ENCODE peak calls at places on chromosome 13, in six cellular contexts. R is H1, P is GM12892, C is K562, U is GM12878, K is HepG2. X is an unnamed sample.

GRCh38 chr13:52933547-52934167 is 85.2 kb upstream of the PCDH8 start:
- DNase-seq in U (no peak), K (no peak), P (no peak), C (no peak), R (no peak), X (no peak)

GRCh38 chr13:39887424-39887823 is 232.0 kb downstream of the COG6 start:
- DNase-seq in C (no peak), K (no peak), P (no peak), U (no peak), R (no peak), X (no peak)

GRCh38 chr13:44759222-44759721 is 183.1 kb upstream of the TSC22D1 start:
- DNase-seq in R (no peak), U (no peak), K (no peak), C (no peak), P (no peak), X (no peak)

GRCh38 chr13:55069746-55070145 is 2041.1 kb downstream of the OLFM4 start:
- DNase-seq in U (no peak), R (no peak), C (no peak), P (no peak), K (no peak), X (no peak)

GRCh38 chr13:45178349-45179142 is 22.3 kb downstream of the KCTD4 start:
- DNase-seq in K (peak; percentile 53), U (no peak), C (peak; percentile 5), R (no peak), P (no peak), X (no peak)

GRCh38 chr13:104740616-104741222 is 1674.5 kb upstream of the SLC10A2 start:
- DNase-seq in K (no peak), P (no peak), C (no peak), R (no peak), U (no peak), X (no peak)

GRCh38 chr13:102825921-102826706 is 19.7 kb upstream of the ERCC5 start:
- DNase-seq in K (no peak), U (no peak), C (no peak), P (no peak), R (no peak), X (no peak)

GRCh38 chr13:24060993-24061392 is 99.5 kb upstream of the SPATA13 start:
- DNase-seq in C (no peak), U (no peak), K (no peak), R (no peak), P (no peak), X (no peak)

GRCh38 chr13:80274643-80275042 is 66.3 kb downstream of the SPRY2 start:
- DNase-seq in K (no peak), U (no peak), P (no peak), R (no peak), C (no peak), X (no peak)

GRCh38 chr13:94556646-94557045 is 39.3 kb downstream of the TGDS start:
- DNase-seq in K (no peak), P (no peak), R (no peak), C (no peak), U (no peak), X (no peak)

GRCh38 chr13:86142080-86142479 is 342.9 kb upstream of the SLITRK6 start:
- DNase-seq in C (no peak), P (no peak), K (no peak), U (no peak), R (no peak), X (no peak)

GRCh38 chr13:21735621-21736401 is 64.9 kb downstream of the FGF9 start:
- DNase-seq in U (no peak), P (no peak), K (no peak), C (no peak), R (no peak), X (no peak)

GRCh38 chr13:24053505-24054251 is 106.8 kb upstream of the SPATA13 start:
- DNase-seq in C (peak; percentile 36), R (peak; percentile 49), K (peak; percentile 67), P (peak; percentile 52), U (peak; percentile 17), X (peak; percentile 64)

GRCh38 chr13:98171806-98172569 is 5.1 kb downstream of the RNF113B start:
- DNase-seq in K (no peak), U (no peak), R (no peak), C (no peak), P (no peak), X (no peak)

GRCh38 chr13:112447306-112447705 is 71.2 kb downstream of the SPACA7 start:
- DNase-seq in K (no peak), R (no peak), U (no peak), C (no peak), P (no peak), X (no peak)

GRCh38 chr13:33606692-33607091 is 211.3 kb upstream of the RFC3 start:
- DNase-seq in K (no peak), C (no peak), P (no peak), R (peak; percentile 23), U (no peak), X (no peak)

GRCh38 chr13:26784704-26785639 is 24.4 kb upstream of the GPR12 start:
- DNase-seq in U (no peak), R (no peak), K (no peak), P (no peak), C (no peak), X (no peak)

GRCh38 chr13:100221166-100221565 is 132.3 kb downstream of the PCCA start:
- DNase-seq in U (no peak), C (no peak), K (no peak), P (no peak), R (no peak), X (no peak)

GRCh38 chr13:114092468-114092867 is 40.0 kb downstream of the RASA3 start:
- DNase-seq in U (no peak), P (no peak), C (no peak), R (no peak), K (no peak), X (no peak)

GRCh38 chr13:66461021-66461420 is 769.1 kb downstream of the PCDH9 start:
- DNase-seq in R (no peak), K (no peak), P (no peak), U (no peak), C (no peak), X (no peak)

GRCh38 chr13:112583592-112584277 is 4.2 kb downstream of the TUBGCP3 start:
- DNase-seq in R (no peak), P (no peak), C (peak; percentile 38), U (no peak), K (no peak), X (no peak)

GRCh38 chr13:43865892-43866291 is 13.6 kb downstream of the CCDC122 start:
- DNase-seq in R (no peak), C (no peak), U (no peak), P (no peak), K (no peak), X (no peak)

GRCh38 chr13:66780814-66781213 is 449.3 kb downstream of the PCDH9 start:
- DNase-seq in P (no peak), R (no peak), K (no peak), C (no peak), U (no peak), X (no peak)

GRCh38 chr13:25062479-25062878 is 33.5 kb upstream of the PABPC3 start:
- DNase-seq in U (no peak), K (no peak), P (no peak), R (no peak), C (no peak), X (no peak)

GRCh38 chr13:41075485-41075884 is 14.2 kb downstream of the WBP4 start:
- DNase-seq in K (no peak), U (no peak), R (no peak), P (no peak), C (no peak), X (no peak)

DNA sequence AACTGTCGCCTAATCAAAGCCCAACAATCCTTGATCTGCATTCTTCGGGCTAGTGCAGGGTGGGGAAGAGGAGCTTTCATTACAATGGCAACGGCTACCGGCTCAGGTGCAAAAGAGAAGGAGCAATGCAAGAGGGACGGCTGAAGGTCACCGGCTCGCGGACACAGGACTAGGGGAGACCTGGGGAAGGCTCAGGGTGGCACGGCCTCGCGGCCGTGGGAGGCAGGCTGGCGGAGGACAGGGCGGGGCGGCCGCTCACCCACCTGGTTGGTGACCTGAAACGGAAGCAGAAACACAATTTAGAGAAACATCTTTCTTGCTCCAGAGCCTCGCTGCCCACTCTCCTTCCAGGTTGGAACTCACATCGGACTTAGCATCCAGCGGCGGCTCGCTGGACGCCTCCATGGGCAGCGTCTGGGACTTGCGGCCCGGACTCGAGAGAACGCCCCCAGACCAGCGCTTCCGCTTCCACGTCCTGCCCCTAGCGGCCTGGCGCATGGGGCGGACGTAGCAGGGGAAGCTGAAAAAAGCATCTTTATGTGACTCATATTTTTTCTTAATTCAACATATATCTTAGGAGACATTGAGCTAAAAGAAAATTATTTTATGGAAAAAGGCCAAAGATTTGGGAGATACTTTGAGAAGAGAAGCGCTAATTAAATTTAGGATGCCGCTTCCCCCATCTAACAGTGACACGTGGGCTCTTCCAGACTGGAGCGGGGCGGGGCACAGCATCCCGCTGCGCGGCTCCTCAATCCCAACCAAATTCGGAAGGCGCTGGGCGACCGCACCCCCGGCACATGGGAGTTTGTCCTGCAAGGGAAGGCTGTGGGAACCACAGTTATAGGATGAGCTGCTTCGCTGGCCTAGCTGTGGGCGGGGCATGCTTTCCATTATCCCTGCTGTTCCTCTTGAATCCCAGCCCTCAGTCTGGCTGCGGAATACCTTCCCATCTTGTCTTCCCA is at the start of gene COMMD6:
- DNase-seq in R (peak; percentile 91), C (peak; percentile 77), P (peak; percentile 79), K (peak; percentile 72), U (peak; percentile 42), X (peak; percentile 76)
- TF ChIP-seq POLR2A in R (peak; percentile 90), C (peak; percentile 83), P (peak; percentile 97), K (peak; percentile 89), U (peak; percentile 97), X (peak; percentile 95)

GRCh38 chr13:89468081-89468480 is 1796.9 kb downstream of the SLITRK5 start:
- DNase-seq in K (no peak), U (no peak), P (no peak), R (no peak), C (no peak), X (no peak)
- TF ChIP-seq POLR2AphosphoS5 in K (no peak), U (no peak), P (no peak), R (no peak), C (no peak), X (no peak)

GRCh38 chr13:47672245-47672975 is 328.7 kb downstream of the SUCLA2 start:
- DNase-seq in P (no peak), K (no peak), R (no peak), C (no peak), U (no peak), X (no peak)
- TF ChIP-seq TAF1 in P (no peak), K (no peak), R (no peak), C (no peak), U (no peak), X (no peak)

DNA sequence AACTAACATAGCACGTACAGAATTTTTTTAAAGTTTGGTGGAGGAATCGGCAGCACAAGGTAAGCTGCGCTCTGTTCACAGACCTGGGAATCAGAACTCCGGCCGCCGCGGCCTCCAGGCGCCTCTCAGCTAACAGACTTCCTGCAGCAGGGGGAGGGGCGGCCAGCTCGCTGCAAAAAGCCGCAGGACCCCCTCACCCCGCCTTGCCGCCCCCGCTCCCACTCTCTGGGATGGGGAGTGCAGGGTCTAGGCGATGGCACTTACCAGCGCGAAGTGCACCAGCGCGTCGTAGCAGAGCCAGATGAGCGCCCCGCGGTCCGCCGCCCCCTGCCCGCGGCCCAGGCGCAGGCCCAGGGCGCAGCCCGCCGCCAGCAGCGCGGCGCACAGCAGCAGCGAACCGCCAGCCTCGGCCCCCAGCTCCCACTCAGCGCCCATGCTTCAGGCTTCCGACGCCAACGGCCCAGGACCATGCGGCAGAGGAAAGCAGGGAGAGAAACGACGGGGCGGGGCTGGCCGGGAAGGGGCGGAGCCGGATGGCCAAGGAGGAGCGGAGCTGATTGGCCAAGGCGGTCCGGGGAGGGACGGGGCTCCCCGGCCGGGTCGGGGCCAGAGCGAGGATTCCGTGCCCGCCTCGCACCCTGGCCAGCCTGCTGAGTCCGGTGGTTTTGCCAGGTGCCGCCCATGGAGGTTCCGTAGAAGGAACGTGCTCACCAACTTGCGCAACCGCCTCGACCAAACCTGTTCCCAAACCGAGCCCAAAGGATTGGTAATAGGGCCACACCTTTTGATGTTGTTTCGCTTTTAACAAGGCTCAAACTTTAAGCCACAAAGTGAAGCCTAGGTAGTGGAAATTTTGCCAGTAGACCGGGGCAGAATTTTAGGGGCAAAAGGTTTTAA is at the start of gene EBPL:
- DNase-seq in P (peak; percentile 93), U (peak; percentile 47), R (peak; percentile 79), C (peak; percentile 93), K (peak; percentile 86), X (peak; percentile 95)
- TF ChIP-seq POLR2A in P (peak; percentile 73), U (peak; percentile 86), R (peak; percentile 96), C (peak; percentile 76), K (peak; percentile 88), X (peak; percentile 53)

X was measured in GM12891.